ENCODE peak calls at places on chromosomes 7 and 10, in ten cellular contexts. B, A, S, N, L, F, D, W, P and U are unnamed samples.

GRCh38 chr10:83736008-83736407 is 403.3 kb upstream of the GHITM start:
- DNase-seq in B (no peak), L (no peak), P (no peak), S (no peak), N (no peak), W (no peak), F (no peak), D (no peak), A (no peak), U (no peak)

GRCh38 chr7:117061751-117062150 is 108.5 kb downstream of the ST7 start:
- DNase-seq in F (no peak), S (no peak), P (no peak), B (peak; percentile 32), W (no peak), N (peak; percentile 52), L (no peak), A (no peak), D (no peak), U (no peak)

GRCh38 chr7:4227105-4228010 is 454.7 kb upstream of the FOXK1 start:
- DNase-seq in S (no peak), B (no peak), P (no peak), L (no peak), D (no peak), N (no peak), W (no peak), F (peak; percentile 9), A (no peak), U (no peak)

GRCh38 chr7:134428942-134429341 is 30.0 kb downstream of the AKR1B1 start:
- DNase-seq in N (no peak), A (no peak), L (no peak), W (no peak), B (no peak), P (no peak), D (no peak), F (no peak), S (no peak), U (no peak)

GRCh38 chr7:47304727-47305719 is 276.9 kb downstream of the TNS3 start:
- DNase-seq in A (no peak), F (no peak), B (no peak), W (no peak), N (no peak), D (no peak), S (no peak), P (peak; percentile 63), L (no peak), U (no peak)

GRCh38 chr7:131897016-131897789 is 340.8 kb upstream of the PODXL start:
- DNase-seq in P (no peak), B (peak; percentile 54), L (peak; percentile 35), N (no peak), A (no peak), S (no peak), D (no peak), W (no peak), F (no peak), U (no peak)

GRCh38 chr7:525740-526139 is 6.1 kb upstream of the PDGFA start:
- DNase-seq in B (no peak), D (no peak), L (no peak), A (no peak), P (no peak), F (peak; percentile 68), S (no peak), N (no peak), W (no peak), U (no peak)

GRCh38 chr7:87876759-87877234 is 504 bp downstream of the DBF4 start:
- DNase-seq in D (peak; percentile 47), L (no peak), F (no peak), W (peak; percentile 73), P (peak; percentile 72), B (peak; percentile 50), A (peak; percentile 8), S (peak; percentile 47), N (peak; percentile 60), U (peak; percentile 47)

GRCh38 chr10:89653410-89653828 is 8.4 kb upstream of the PANK1 start:
- DNase-seq in L (no peak), P (no peak), S (no peak), N (peak; percentile 88), B (no peak), F (no peak), A (no peak), W (no peak), D (no peak), U (no peak)